ENCODE peak calls at places on chromosome 7, in six cellular contexts. Z is mesenchymal stem cell, W is H9, B is IMR-90, K is neuronal stem cell, S is H1. F is an unnamed sample.

GRCh38 chr7:100674441-100675407 is 1.2 kb downstream of the GNB2 start:
- DNase-seq in Z (peak), W (no peak), B (no peak), K (no peak), S (no peak), F (no peak)

GRCh38 chr7:92766461-92767003 is 69.8 kb downstream of the CDK6 start:
- DNase-seq in Z (peak), W (no peak), B (peak), K (no peak), S (no peak), F (peak)

GRCh38 chr7:45983720-45984032 is 62.6 kb upstream of the IGFBP3 start:
- DNase-seq in Z (no peak), W (no peak), B (no peak), K (no peak), S (no peak), F (no peak)

GRCh38 chr7:157401567-157402387 is 65.0 kb downstream of the DNAJB6 start:
- DNase-seq in Z (no peak), W (no peak), B (no peak), K (no peak), S (no peak), F (peak)

GRCh38 chr7:64655811-64656210 is 10.1 kb upstream of the ZNF107 start:
- DNase-seq in Z (no peak), W (no peak), B (no peak), K (no peak), S (no peak), F (no peak)

GRCh38 chr7:94972296-94972695 is 64.9 kb downstream of the PPP1R9A start:
- DNase-seq in Z (no peak), W (no peak), B (no peak), K (no peak), S (no peak), F (no peak)

GRCh38 chr7:69837387-69838068 is 239.3 kb downstream of the AUTS2 start:
- DNase-seq in Z (no peak), W (peak), B (no peak), K (peak), S (peak), F (no peak)

GRCh38 chr7:106465704-106466468 is 181.1 kb upstream of the NAMPT start:
- DNase-seq in Z (no peak), W (no peak), B (no peak), K (no peak), S (no peak), F (no peak)

GRCh38 chr7:114988755-114989154 is 66.9 kb downstream of the MDFIC start:
- DNase-seq in Z (peak), W (no peak), B (peak), K (no peak), S (no peak), F (no peak)

DNA sequence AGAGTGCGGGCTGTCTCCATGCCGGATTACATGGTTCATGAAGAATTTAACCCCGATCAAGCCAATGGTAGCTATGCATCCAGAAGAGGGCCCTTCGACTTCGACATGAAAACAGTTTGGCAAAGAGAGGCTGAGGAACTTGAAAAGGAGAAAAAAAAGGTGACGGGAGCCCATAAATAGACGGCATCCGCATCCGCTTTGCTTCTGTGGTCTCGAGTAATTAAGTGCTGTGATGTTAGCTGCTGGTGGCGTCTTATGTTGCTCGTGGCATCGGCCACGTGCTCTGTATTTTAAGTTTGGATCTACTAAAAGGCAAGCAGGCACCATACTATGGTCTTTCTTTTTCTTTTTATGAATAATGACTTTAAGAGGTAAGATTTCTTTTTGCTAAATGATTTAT is 11.1 kb downstream of the C7orf57 start:
- DNase-seq in Z (no peak), W (no peak), B (no peak), K (no peak), S (no peak), F (no peak)
- H2AFZ ChIP-seq in Z (no peak), W (no peak), B (peak), K (peak), S (peak), F (no peak)

DNA sequence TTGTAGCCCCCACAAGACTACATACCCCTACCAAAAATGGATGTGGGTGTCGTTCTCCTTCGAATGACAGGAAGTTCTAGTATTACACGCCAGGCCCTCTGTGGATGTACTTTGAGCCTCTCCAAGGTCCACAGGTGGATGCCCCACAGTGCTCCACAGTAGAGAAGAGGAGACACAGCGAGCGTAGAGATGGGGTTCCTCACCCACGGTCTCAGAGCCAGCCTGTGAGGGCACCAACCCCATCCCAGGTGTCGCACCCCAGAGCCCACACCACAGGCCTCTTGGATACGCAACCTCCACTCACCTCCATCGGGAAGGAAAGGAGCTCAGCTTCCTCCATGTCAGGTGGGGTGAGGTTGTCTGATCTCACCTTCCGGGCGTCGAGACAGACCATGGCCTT is 2.3 kb downstream of the CPA5 start:
- DNase-seq in Z (no peak), W (no peak), B (no peak), K (no peak), S (no peak), F (no peak)
- H3K18ac ChIP-seq in Z (no peak), W (no peak), B (no peak), K (peak), S (no peak), F (no peak)

DNA sequence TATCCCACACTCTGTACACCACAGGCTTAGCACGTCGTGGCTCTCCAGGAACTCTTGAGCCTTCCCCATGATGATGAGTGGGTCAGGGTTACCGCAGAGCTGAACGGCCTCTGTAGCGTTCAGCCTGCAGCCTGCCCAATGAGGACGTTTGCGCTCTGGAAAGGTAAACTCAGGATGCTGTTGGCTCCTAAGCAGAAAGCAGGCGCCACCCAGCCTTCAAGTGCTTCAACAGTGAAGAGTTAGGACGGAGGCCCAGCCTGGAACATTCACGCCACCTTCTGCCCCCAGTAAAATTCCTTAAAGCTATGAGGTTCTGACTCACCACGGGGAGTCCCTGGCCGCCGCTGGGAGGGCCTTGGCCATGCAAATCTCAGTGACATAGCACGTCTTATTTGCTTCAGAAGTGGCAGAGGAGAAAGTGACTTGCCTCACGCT is 161.5 kb upstream of the SH2B2 start:
- DNase-seq in Z (peak), W (peak), B (peak), K (no peak), S (peak), F (peak)
- H2AFZ ChIP-seq in Z (peak), W (no peak), B (peak), K (no peak), S (no peak), F (no peak)

DNA sequence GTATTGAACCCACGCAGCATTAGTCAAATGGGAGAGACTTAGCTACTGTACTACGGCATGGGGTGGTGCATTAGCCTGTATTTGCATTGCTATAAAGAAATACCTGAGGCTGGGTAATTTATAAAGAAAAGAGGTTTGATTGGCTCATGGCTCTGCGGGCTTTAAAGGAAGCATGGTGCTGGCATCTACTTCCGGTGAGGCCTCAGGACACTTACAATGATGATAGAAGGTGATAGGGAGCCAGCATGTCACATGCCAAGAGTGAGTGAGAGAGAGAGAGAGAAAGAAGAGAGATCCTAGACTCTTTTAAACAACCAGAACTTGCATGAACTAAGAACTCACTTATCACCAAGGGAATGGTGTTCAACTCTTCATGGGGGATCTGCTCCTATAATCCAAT is 27.2 kb upstream of the CREB3L2 start:
- DNase-seq in Z (no peak), W (no peak), B (no peak), K (no peak), S (no peak), F (peak)
- H3K18ac ChIP-seq in Z (no peak), W (no peak), B (no peak), K (no peak), S (peak), F (no peak)

GRCh38 chr7:25059576-25059975 is 65.5 kb downstream of the CYCS start:
- DNase-seq in Z (no peak), W (no peak), B (no peak), K (no peak), S (no peak), F (no peak)
- H2AFZ ChIP-seq in Z (no peak), W (no peak), B (no peak), K (no peak), S (no peak), F (no peak)

F was measured in trophoblast cell.